ENCODE peak calls at places on chromosomes 7 and 10, in seven cellular contexts. Q is EH; S is GM06990; W is RWPE1; O is NCI-H774; L is activated naive CD4-positive, alpha-beta T cell; X is fibroblast of pulmonary artery. J is an unnamed sample.

GRCh38 chr10:125953778-125954385 is 57.5 kb downstream of the FANK1 start:
- DNase-seq in O (no peak), X (no peak), W (no peak), Q (no peak), S (no peak), L (no peak), J (no peak)

GRCh38 chr10:101001225-101002035 is 1.8 kb downstream of the LZTS2 start:
- DNase-seq in W (no peak), Q (peak), O (no peak), L (no peak), S (no peak), X (peak), J (no peak)

GRCh38 chr10:81724431-81724830 is 150.6 kb upstream of the NRG3 start:
- DNase-seq in S (no peak), W (no peak), X (no peak), L (no peak), Q (no peak), O (no peak), J (no peak)

GRCh38 chr7:93115796-93116195 is 2.0 kb downstream of the SAMD9 start:
- DNase-seq in W (peak), X (peak), O (no peak), Q (peak), S (no peak), L (no peak), J (no peak)

GRCh38 chr7:156039971-156040677 is 227.9 kb upstream of the SHH start:
- DNase-seq in S (no peak), Q (no peak), L (no peak), W (no peak), O (no peak), X (no peak), J (no peak)

GRCh38 chr7:112748381-112748780 is 41.8 kb downstream of the TMEM168 start:
- DNase-seq in O (no peak), S (no peak), Q (peak), L (no peak), X (no peak), W (no peak), J (no peak)

GRCh38 chr7:33885290-33886005 is 19.9 kb upstream of the BMPER start:
- DNase-seq in S (no peak), L (no peak), X (no peak), W (no peak), O (no peak), Q (peak), J (no peak)

GRCh38 chr10:60816624-60817023 is 38.3 kb downstream of the CDK1 start:
- DNase-seq in L (no peak), Q (peak), X (peak), O (peak), S (peak), W (peak), J (peak)

GRCh38 chr7:96786261-96786997 is 76.8 kb upstream of the SEM1 start:
- DNase-seq in O (peak), X (no peak), Q (no peak), W (no peak), S (no peak), L (no peak), J (no peak)

GRCh38 chr10:88027570-88027969 is 164.1 kb downstream of the PTEN start:
- DNase-seq in X (no peak), W (no peak), Q (no peak), L (no peak), S (peak), O (no peak), J (no peak)

GRCh38 chr10:31399631-31400030 is 80.6 kb downstream of the ZEB1 start:
- DNase-seq in O (no peak), L (no peak), X (no peak), W (no peak), S (no peak), Q (peak), J (no peak)

GRCh38 chr10:84212015-84212414 is 13.3 kb downstream of the LRIT2 start:
- DNase-seq in X (no peak), S (no peak), O (no peak), L (no peak), W (no peak), Q (no peak), J (no peak)

GRCh38 chr7:1224093-1224702 is 8.5 kb upstream of the UNCX start:
- DNase-seq in Q (no peak), L (no peak), W (no peak), S (no peak), X (no peak), O (no peak), J (no peak)

GRCh38 chr10:100438674-100439315 is 24.0 kb upstream of the WNT8B start:
- DNase-seq in Q (no peak), L (no peak), O (no peak), S (no peak), X (no peak), W (no peak), J (no peak)

GRCh38 chr7:113118074-113118959 is at the start of gene SMIM30:
- DNase-seq in L (peak), W (peak), O (peak), X (peak), S (peak), Q (peak), J (peak)

GRCh38 chr10:101305241-101306230 is 48.4 kb upstream of the BTRC start:
- DNase-seq in W (no peak), O (no peak), L (no peak), X (no peak), S (no peak), Q (no peak), J (no peak)